ENCODE peak calls at places on chromosomes 13 and 19, in ten cellular contexts. Y is CD8-positive, alpha-beta T cell; G is heart right ventricle; O is tibial nerve; I is endodermal cell; R is mammary epithelial cell; E is ovary; F is colonic mucosa; S is PC-3; P is testis. V is an unnamed sample.

GRCh38 chr19:10334340-10335148 is 1.2 kb upstream of the RAVER1 start:
- DNase-seq in F (peak), O (peak), G (peak), Y (peak), S (peak), I (peak), P (peak), R (peak), E (peak), V (peak)

GRCh38 chr19:44757735-44758505 is 9.4 kb downstream of the BCL3 start:
- DNase-seq in S (no peak), Y (no peak), E (peak), O (peak), F (no peak), G (peak), R (no peak), I (peak), P (peak), V (no peak)

GRCh38 chr13:22218784-22219183 is 547.9 kb downstream of the FGF9 start:
- DNase-seq in P (no peak), F (no peak), I (no peak), S (no peak), G (no peak), R (no peak), O (no peak), E (no peak), Y (no peak), V (no peak)

GRCh38 chr19:5093297-5093858 is 124.5 kb downstream of the KDM4B start:
- DNase-seq in O (peak), S (no peak), G (peak), E (peak), P (peak), I (no peak), Y (no peak), R (no peak), F (no peak), V (no peak)

GRCh38 chr13:75798353-75799245 is 162.5 kb downstream of the LMO7 start:
- DNase-seq in F (peak), R (peak), G (no peak), O (no peak), S (peak), Y (no peak), I (no peak), P (no peak), E (no peak), V (peak)

GRCh38 chr13:35892837-35893814 is 238.1 kb downstream of the DCLK1 start:
- DNase-seq in S (no peak), F (no peak), O (no peak), R (no peak), P (no peak), G (no peak), I (no peak), E (no peak), Y (no peak), V (no peak)

GRCh38 chr13:33968520-33969507 is 150.9 kb downstream of the RFC3 start:
- DNase-seq in G (no peak), I (no peak), F (no peak), R (no peak), S (no peak), O (no peak), P (no peak), Y (no peak), E (no peak), V (no peak)

GRCh38 chr19:18000981-18001836 is 6.8 kb upstream of the ARRDC2 start:
- DNase-seq in G (peak), R (peak), S (peak), F (peak), Y (peak), I (peak), P (peak), E (peak), O (peak), V (peak)

GRCh38 chr13:80276371-80277289 is 64.3 kb downstream of the SPRY2 start:
- DNase-seq in I (no peak), G (peak), F (no peak), Y (no peak), P (no peak), S (peak), R (no peak), O (peak), E (no peak), V (no peak)

GRCh38 chr13:111853766-111854165 is 213.2 kb upstream of the SOX1 start:
- DNase-seq in P (no peak), I (peak), E (no peak), Y (no peak), S (no peak), R (no peak), F (no peak), O (no peak), G (no peak), V (no peak)

GRCh38 chr13:51107996-51108395 is 3.1 kb downstream of the C13orf42 start:
- DNase-seq in P (no peak), S (no peak), I (peak), Y (no peak), G (no peak), O (no peak), R (no peak), E (no peak), F (no peak), V (no peak)

GRCh38 chr13:113976711-113977684 is 3.1 kb upstream of the C13orf46 start:
- DNase-seq in O (no peak), Y (no peak), S (peak), P (no peak), F (no peak), E (no peak), I (no peak), G (no peak), R (peak), V (peak)

GRCh38 chr13:67574320-67575233 is 344.4 kb upstream of the PCDH9 start:
- DNase-seq in P (no peak), E (no peak), F (no peak), G (no peak), O (no peak), I (no peak), Y (no peak), R (peak), S (peak), V (peak)

GRCh38 chr13:112700291-112701060 is 10.6 kb downstream of the ATP11A start:
- DNase-seq in F (no peak), I (peak), R (no peak), P (no peak), E (no peak), S (no peak), Y (no peak), O (no peak), G (no peak), V (no peak)

GRCh38 chr19:29268103-29268502 is 55.2 kb upstream of the UQCRFS1 start:
- DNase-seq in E (no peak), R (no peak), F (no peak), P (no peak), O (no peak), G (no peak), S (no peak), I (peak), Y (no peak), V (no peak)

GRCh38 chr19:7254590-7254989 is 39.6 kb downstream of the INSR start:
- DNase-seq in R (no peak), F (no peak), I (no peak), P (no peak), S (no peak), Y (no peak), O (no peak), E (no peak), G (no peak), V (no peak)

GRCh38 chr13:112244061-112244460 is 132.1 kb upstream of the SPACA7 start:
- DNase-seq in Y (no peak), R (no peak), G (no peak), S (no peak), P (no peak), I (no peak), O (no peak), F (peak), E (no peak), V (no peak)

GRCh38 chr19:3338541-3339181 is 27.7 kb upstream of the NFIC start:
- DNase-seq in E (peak), I (no peak), G (no peak), R (no peak), O (no peak), Y (peak), S (no peak), P (no peak), F (peak), V (no peak)

GRCh38 chr19:35115538-35115951 is at the start of gene FXYD3:
- DNase-seq in F (peak), R (no peak), E (no peak), P (no peak), I (no peak), G (no peak), Y (no peak), O (no peak), S (peak), V (peak)

GRCh38 chr13:26895808-26896466 is 135.4 kb upstream of the GPR12 start:
- DNase-seq in I (no peak), S (no peak), F (no peak), O (no peak), R (no peak), Y (no peak), E (no peak), G (no peak), P (no peak), V (no peak)

GRCh38 chr19:37991841-37992248 is 84.8 kb downstream of the SIPA1L3 start:
- DNase-seq in S (peak), G (no peak), R (peak), P (no peak), F (no peak), O (no peak), E (no peak), Y (no peak), I (peak), V (peak)

GRCh38 chr19:45587873-45588272 is 3.3 kb upstream of the OPA3 start:
- DNase-seq in R (no peak), O (no peak), G (no peak), S (no peak), Y (no peak), F (no peak), E (no peak), P (no peak), I (no peak), V (no peak)

GRCh38 chr13:111956261-111957151 is 110.4 kb upstream of the SOX1 start:
- DNase-seq in E (no peak), G (no peak), Y (no peak), S (no peak), I (peak), P (no peak), O (no peak), F (no peak), R (no peak), V (no peak)

GRCh38 chr19:57905258-57905657 is 11.1 kb downstream of the ZNF417 start:
- DNase-seq in G (no peak), Y (no peak), P (no peak), S (no peak), O (no peak), F (no peak), R (no peak), I (no peak), E (no peak), V (no peak)

GRCh38 chr19:58522709-58523108 is 3.1 kb upstream of the ZBTB45 start:
- DNase-seq in E (no peak), Y (no peak), S (no peak), O (no peak), G (no peak), P (no peak), F (no peak), R (no peak), I (no peak), V (no peak)

GRCh38 chr13:79404985-79405384 is 1.1 kb downstream of the RBM26 start:
- DNase-seq in P (no peak), F (no peak), O (no peak), R (peak), E (no peak), Y (peak), S (no peak), I (no peak), G (no peak), V (peak)

GRCh38 chr19:28886708-28887107 is 326.2 kb downstream of the UQCRFS1 start:
- DNase-seq in E (no peak), P (no peak), Y (no peak), S (no peak), F (no peak), I (no peak), R (no peak), G (no peak), O (no peak), V (no peak)

GRCh38 chr19:49926520-49926919 is 2.5 kb upstream of the ATF5 start:
- DNase-seq in P (no peak), Y (no peak), E (no peak), I (peak), G (no peak), R (no peak), O (no peak), F (no peak), S (no peak), V (no peak)

GRCh38 chr19:49929611-49930482 is 543 bp upstream of the NUP62 start:
- DNase-seq in O (peak), F (peak), S (peak), R (peak), I (peak), E (peak), Y (peak), G (peak), P (peak), V (peak)

GRCh38 chr19:49929121-49929610 is at the start of the genes ATF5 and NUP62:
- DNase-seq in E (peak), F (peak), O (peak), S (peak), R (peak), G (peak), I (peak), Y (peak), P (peak), V (peak)

GRCh38 chr19:49925486-49925885 is 3.5 kb upstream of the ATF5 start:
- DNase-seq in P (no peak), I (no peak), F (no peak), G (no peak), E (no peak), Y (no peak), O (no peak), R (no peak), S (no peak), V (no peak)

DNA sequence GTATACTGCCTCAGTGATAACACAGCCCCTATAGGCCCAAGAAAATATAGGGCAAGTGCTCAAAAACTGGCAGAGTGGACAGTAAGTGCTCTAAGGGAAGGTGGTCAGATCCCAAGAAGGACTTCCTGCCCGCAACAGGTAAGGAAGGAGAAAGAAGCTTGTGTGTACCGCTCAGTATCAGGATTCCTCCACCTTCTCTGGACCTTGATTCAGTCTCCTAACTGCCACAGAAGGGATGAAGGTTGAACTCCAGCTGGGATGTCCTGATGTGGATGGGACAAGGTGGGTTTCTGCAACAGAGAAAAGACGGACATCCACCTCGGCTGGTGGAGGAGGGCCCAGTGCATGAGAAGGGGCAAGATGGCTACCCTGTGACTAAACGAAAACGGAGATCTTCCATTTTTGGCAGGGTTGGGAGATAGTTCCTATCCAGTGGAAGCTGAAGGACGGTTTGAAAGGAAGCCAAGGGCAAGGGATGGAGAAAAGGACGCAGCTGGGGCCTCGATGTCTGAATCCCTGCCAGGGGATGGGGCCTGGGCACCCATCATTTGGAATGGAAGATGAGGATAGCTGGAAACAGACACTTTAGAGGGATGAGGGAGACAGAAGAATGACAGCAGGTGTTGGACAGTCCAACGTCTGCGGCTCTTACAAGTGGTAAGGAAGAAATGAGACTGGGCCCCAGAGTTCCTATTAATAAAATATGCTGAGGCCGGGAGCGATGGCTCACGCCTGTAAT is 1.3 kb upstream of the ATF5 start:
- DNase-seq in O (no peak), F (no peak), I (no peak), P (no peak), E (no peak), R (no peak), S (no peak), Y (no peak), G (no peak), V (no peak)
- H3K27ac ChIP-seq in O (peak), F (peak), I (no peak), P (no peak), E (no peak), R (no peak), S (peak), Y (no peak), G (peak), V (peak)

GRCh38 chr13:38872693-38873092 is 117.9 kb downstream of the STOML3 start:
- DNase-seq in P (peak), R (peak), S (peak), Y (peak), F (no peak), E (peak), I (peak), O (peak), G (peak), V (no peak)
- TF ChIP-seq CTCF in P (no peak), R (peak), S (peak), Y (peak), F (no peak), E (no peak), I (peak), O (peak), G (peak), V (peak)

GRCh38 chr19:14473073-14473790 is 1.9 kb downstream of the PTGER1 start:
- DNase-seq in S (no peak), I (no peak), E (no peak), R (no peak), Y (no peak), O (no peak), P (no peak), F (no peak), G (no peak), V (no peak)
- H3K27ac ChIP-seq in S (no peak), I (no peak), E (no peak), R (no peak), Y (no peak), O (no peak), P (no peak), F (no peak), G (no peak), V (no peak)

GRCh38 chr13:20090349-20090748 is 70.5 kb downstream of the GJA3 start:
- DNase-seq in E (no peak), R (no peak), O (no peak), Y (no peak), S (peak), P (no peak), F (no peak), I (no peak), G (no peak), V (no peak)
- TF ChIP-seq CTCF in E (no peak), R (no peak), O (no peak), Y (peak), S (peak), P (no peak), F (no peak), I (no peak), G (peak), V (peak)

GRCh38 chr13:40897058-40897457 is 107.6 kb downstream of the SLC25A15 start:
- DNase-seq in R (no peak), I (no peak), E (no peak), Y (no peak), P (no peak), F (no peak), G (no peak), O (no peak), S (no peak), V (no peak)
- H3K27ac ChIP-seq in R (no peak), I (no peak), E (no peak), Y (no peak), P (peak), F (no peak), G (no peak), O (no peak), S (no peak), V (no peak)

GRCh38 chr13:28137556-28137955 is 789 bp upstream of the PAN3 start:
- DNase-seq in E (no peak), F (peak), Y (no peak), S (peak), O (peak), G (peak), P (no peak), I (no peak), R (no peak), V (no peak)

GRCh38 chr13:28136916-28137315 is 1.4 kb upstream of the PAN3 start:
- DNase-seq in O (no peak), I (no peak), G (no peak), S (peak), F (no peak), Y (no peak), P (no peak), E (no peak), R (no peak), V (no peak)

GRCh38 chr13:28138012-28138755 is at the start of gene PAN3:
- DNase-seq in F (peak), P (peak), E (peak), G (peak), Y (peak), O (peak), S (peak), I (peak), R (peak), V (peak)

GRCh38 chr13:28140433-28141125 is 2.2 kb downstream of the PAN3 start:
- DNase-seq in Y (no peak), P (no peak), S (peak), G (no peak), R (no peak), O (no peak), F (no peak), I (peak), E (no peak), V (no peak)

DNA sequence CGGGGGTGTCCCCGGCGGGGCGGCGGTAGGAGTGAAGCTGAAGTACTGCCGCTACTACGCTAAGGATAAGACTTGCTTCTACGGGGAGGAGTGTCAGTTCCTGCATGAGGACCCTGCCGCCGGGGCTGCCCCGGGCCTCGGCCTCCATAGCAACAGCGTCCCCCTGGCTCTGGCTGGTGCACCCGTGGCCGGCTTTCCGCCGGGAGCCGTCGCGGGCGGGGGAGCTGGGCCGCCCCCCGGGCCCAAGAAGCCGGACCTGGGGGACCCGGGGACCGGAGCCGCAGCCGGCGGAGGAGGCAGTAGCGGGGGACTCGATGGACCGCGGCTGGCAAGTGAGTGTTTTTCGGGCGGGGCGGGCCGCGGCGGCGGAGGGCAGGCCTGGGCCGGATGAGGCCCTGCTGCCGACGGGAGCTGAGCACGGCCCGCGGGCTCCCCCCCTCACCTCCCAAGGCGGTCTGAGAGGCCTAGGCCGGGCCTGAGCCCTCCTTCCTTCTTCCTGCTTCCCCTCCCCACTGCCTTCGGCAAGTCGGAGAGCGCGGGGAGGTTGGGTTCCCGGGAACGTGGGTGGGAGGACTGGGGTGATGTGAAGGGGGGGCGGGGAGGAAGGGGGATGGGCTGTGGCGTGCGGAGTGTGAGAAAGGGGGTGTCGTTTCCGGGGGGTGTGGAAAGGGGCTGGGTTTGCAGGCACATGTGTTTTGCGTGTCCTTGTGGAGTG is 568 bp downstream of the PAN3 start:
- DNase-seq in G (peak), E (peak), O (peak), S (peak), Y (peak), R (peak), P (peak), F (peak), I (peak), V (peak)
- TF ChIP-seq CTCF in G (no peak), E (no peak), O (no peak), S (no peak), Y (no peak), R (no peak), P (no peak), F (no peak), I (no peak), V (no peak)

V was measured in RWPE1.